ENCODE peak calls at places on chromosomes 2 and 18, in six cellular contexts. R is gastrocnemius medialis, C is ovary, G is heart left ventricle, Q is HepG2, Z is endothelial cell of umbilical vein. K is an unnamed sample.

GRCh38 chr18:45008694-45009372 is 328.1 kb downstream of the SETBP1 start:
- DNase-seq in G (no peak), R (no peak), Q (no peak), C (no peak), Z (no peak), K (no peak)

GRCh38 chr18:79523221-79523737 is 127.5 kb downstream of the NFATC1 start:
- DNase-seq in G (no peak), C (no peak), Z (no peak), Q (no peak), R (no peak), K (no peak)

GRCh38 chr18:10950876-10951630 is 198.3 kb downstream of the PIEZO2 start:
- DNase-seq in G (no peak), Q (no peak), Z (no peak), R (no peak), C (no peak), K (no peak)

GRCh38 chr2:177799531-177799930 is 273.0 kb downstream of the PDE11A start:
- DNase-seq in Z (peak), Q (peak), C (no peak), G (no peak), R (no peak), K (no peak)

GRCh38 chr2:228447266-228447915 is 265.9 kb upstream of the SPHKAP start:
- DNase-seq in G (no peak), R (no peak), Q (no peak), Z (no peak), C (no peak), K (no peak)

GRCh38 chr18:75208055-75208835 is 694 bp downstream of the PTGR3 start:
- DNase-seq in R (peak), Z (peak), C (peak), G (peak), Q (peak), K (peak)

GRCh38 chr2:113084249-113085000 is 16.7 kb downstream of the IL1F10 start:
- DNase-seq in Q (no peak), G (no peak), C (no peak), R (no peak), Z (no peak), K (no peak)

GRCh38 chr2:156326488-156326887 is 6.0 kb downstream of the NR4A2 start:
- DNase-seq in Q (no peak), R (no peak), C (no peak), Z (no peak), G (no peak), K (no peak)

GRCh38 chr2:105860567-105860966 is 115.9 kb downstream of the NCK2 start:
- DNase-seq in R (no peak), C (no peak), G (no peak), Z (no peak), Q (no peak), K (peak)

GRCh38 chr2:54074636-54075341 is 40.6 kb upstream of the ACYP2 start:
- DNase-seq in Z (no peak), Q (no peak), R (no peak), C (no peak), G (no peak), K (no peak)

GRCh38 chr2:42588158-42588557 is 19.7 kb downstream of the MTA3 start:
- DNase-seq in Z (no peak), C (no peak), G (no peak), Q (no peak), R (no peak), K (no peak)

GRCh38 chr2:128681351-128681906 is 362.8 kb upstream of the HS6ST1 start:
- DNase-seq in Q (no peak), Z (no peak), G (no peak), C (no peak), R (no peak), K (no peak)

DNA sequence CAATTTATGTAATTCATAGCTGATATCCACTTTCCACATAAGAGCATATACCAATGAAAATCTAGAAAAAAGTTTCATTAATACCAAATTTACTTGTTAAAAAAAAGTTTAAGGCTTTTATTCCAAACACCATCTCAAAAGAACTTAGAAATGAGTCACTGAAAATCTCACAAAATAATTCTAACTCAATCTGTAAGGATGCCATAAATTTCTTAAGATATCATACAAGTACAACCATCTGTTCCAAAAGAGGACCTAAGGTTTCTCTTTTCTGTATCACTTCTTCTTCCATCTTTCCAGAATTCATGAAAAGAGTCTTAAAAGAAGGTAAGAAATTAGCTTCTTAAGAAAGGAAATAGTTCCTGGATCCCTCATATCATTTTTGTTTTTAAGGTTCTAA is 60.4 kb downstream of the TRIP12 start:
- DNase-seq in Q (no peak), C (no peak), R (no peak), Z (no peak), G (no peak), K (no peak)
- TF ChIP-seq CTCF in Q (no peak), C (no peak), R (no peak), Z (no peak), G (no peak), K (no peak)

DNA sequence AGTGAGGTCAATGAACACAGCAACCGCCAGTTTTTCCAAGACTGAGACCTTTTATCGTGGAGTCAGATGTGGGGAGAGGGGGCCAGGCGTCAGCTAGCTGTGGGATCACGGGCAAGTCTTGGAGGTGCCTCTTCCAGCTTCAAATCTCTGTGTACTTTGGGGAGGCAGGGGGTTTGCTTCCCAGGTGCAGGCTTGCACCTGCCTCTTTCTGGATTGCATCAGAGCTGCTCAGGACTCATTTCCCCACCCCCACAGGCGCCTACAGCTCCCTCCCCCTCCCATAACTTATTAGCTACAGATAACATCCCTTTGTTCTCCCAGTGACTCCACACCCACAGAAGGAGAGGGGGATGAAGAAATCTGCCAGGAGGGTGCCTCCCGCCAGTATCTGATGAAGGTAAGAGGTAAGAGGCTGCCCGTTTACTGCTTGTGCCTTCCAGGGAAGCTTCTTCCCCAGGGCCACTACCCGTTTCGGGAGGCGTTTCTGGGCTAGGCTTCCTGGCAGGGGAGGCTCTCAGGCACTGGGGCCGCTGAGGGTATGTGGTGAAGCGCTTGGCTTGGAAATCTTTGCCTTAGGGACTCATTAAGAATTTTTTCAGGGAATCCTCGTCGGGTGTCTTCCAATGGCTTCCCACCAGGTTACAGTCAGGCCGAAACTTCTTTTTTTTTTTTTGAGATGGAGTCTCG is 18.8 kb upstream of the MRPL33 start:
- DNase-seq in G (no peak), Z (no peak), Q (peak), C (no peak), R (no peak), K (no peak)
- TF ChIP-seq POLR2A in G (no peak), Z (no peak), Q (peak), C (no peak), R (no peak), K (no peak)

GRCh38 chr2:145273840-145274239 is 753.9 kb upstream of the ZEB2 start:
- DNase-seq in Z (no peak), G (no peak), R (no peak), Q (no peak), C (no peak), K (no peak)

GRCh38 chr2:145283131-145283530 is 763.2 kb upstream of the ZEB2 start:
- DNase-seq in C (no peak), Z (no peak), R (no peak), G (no peak), Q (no peak), K (no peak)

DNA sequence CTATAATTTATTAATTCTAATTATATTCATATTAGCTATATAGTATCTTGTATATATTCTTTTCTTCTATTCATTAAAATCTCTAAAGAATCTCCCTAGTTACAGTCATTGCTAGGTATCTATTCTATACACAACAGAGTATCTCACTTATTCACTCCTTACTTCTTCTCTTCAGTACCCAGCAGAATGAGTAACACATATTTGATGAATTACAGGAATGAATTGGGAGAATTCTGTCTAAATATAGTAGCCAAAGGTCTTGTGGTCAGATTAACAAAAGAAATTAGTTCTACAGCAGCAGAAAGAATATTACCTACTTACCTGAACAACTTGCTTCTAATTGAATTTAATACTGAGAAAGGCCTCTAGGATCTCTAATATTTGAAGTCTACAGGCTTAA is 758.0 kb upstream of the ZEB2 start:
- DNase-seq in G (no peak), Z (no peak), Q (no peak), C (no peak), R (no peak), K (no peak)
- H3K4me3 ChIP-seq in G (no peak), Z (no peak), Q (no peak), C (no peak), R (no peak), K (no peak)

DNA sequence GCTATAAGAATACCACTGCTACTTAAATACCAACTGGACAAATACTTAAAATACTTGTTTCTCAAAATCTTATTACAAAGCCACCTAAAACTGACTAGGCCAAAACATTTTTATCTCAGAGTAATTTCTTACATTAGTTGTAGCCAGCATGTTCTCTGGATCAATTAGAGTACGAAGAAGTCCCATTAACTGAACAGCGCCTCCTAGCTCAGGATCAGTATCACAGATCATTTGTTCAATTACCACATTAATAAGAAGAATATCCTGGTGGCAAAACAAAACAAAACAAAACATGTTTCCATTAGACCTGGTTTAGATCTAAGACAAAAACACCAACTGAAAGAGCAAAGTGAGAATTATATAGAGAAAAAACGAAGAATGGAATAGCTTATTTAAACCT is 36.0 kb downstream of the PPP4R3B start:
- DNase-seq in C (no peak), R (no peak), Q (peak), G (no peak), Z (no peak), K (no peak)
- TF ChIP-seq CTCF in C (no peak), R (no peak), Q (peak), G (no peak), Z (peak), K (no peak)

GRCh38 chr2:144078802-144079386 is 441.0 kb downstream of the ZEB2 start:
- DNase-seq in C (no peak), Q (no peak), G (no peak), R (no peak), Z (no peak), K (no peak)
- TF ChIP-seq POLR2A in C (no peak), Q (no peak), G (no peak), R (no peak), Z (no peak), K (no peak)

DNA sequence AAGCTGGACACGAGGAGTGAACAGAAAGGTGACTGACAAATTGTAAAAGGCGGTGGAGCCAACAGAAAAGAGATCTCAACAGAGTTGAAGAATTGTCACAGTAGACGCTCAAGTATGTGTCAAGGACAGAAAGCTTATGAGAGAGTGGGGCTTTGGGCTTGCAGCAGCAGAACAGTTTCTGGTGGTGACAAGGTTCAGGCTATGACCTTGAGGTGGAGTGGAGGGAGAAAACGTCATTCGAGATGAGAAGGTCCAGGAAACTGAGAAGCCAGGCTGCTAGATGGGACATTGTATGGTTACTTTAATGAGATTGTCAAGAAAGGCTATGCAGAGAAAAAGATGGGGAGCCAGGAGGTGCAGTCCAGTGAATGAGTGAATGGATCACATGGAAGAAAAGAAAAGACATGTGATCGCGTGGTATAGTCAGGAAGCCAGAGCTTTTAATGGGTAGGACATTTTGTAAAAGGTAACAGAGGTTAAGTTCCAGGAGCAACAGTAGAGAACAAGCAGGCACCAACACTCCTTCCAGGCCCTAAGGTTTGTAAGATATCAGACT is 91.1 kb upstream of the EPC2 start:
- DNase-seq in Z (no peak), R (no peak), C (no peak), G (no peak), Q (no peak), K (no peak)
- H3K4me3 ChIP-seq in Z (no peak), R (peak), C (peak), G (no peak), Q (peak), K (no peak)

DNA sequence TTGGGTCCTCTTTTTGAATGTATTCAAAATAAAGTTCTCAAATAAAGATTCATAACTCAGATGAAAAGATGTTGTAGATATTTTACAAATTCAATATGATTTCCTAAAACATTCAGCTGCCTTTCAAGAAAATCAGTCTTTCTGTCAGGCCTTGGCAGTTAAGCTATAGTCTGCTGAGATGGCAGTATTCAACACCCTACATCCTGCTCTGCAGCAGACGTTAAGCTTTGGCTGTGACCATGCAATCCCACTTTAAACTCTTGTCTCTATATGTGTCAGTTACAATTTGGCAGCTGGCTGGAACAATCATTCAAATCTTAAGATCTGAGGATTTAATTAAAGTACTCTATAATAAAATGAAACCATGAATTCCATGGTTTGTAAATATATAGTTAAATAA is 567.4 kb upstream of the ZNF804A start:
- DNase-seq in Z (no peak), C (no peak), G (no peak), Q (no peak), R (no peak), K (no peak)
- TF ChIP-seq CTCF in Z (no peak), C (no peak), G (no peak), Q (no peak), R (no peak), K (no peak)

DNA sequence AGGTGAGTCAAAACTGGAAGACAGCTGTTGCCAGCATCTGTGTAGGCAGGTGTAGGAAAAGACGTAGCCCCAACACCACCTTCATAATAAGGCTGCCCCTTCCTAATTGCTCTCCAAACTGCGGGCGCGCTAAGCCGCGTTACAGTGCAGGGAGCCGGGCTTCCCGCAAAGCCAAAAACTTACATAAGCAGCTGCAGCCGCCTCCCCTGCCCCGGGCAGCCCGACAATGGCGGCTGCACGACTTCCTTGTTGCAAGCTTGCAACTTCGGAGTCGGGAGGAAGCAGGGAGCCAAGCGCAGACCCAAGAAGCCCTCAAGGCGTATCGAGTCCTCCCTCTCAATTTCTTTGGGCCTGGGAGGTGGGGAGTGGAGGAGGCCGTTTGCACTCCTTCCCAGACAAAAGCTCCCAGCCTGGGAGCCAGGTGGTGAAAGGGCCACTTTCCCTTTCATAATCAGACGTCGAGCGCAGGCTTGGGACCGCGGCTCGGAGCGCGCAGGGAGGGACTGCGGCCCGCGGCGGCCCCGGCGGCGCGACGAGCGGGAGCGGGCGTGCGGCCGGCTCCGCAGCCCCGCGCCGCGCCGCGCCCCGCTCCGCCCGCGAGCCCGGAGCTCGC is 802 bp downstream of the ZBTB14 start:
- DNase-seq in Z (peak), C (peak), Q (peak), R (peak), G (peak), K (peak)
- TF ChIP-seq POLR2A in Z (no peak), C (no peak), Q (peak), R (no peak), G (no peak), K (no peak)